ENCODE peak calls at places on chromosomes 5 and 9, in ten cellular contexts. S, L, Q, X, G, F, A, W, T and Z are unnamed samples.

GRCh38 chr9:36102742-36103495 is 33.6 kb upstream of the GLIPR2 start:
- DNase-seq in S (peak; percentile 80), L (peak; percentile 89), Q (peak; percentile 69), X (peak; percentile 56), G (peak; percentile 47), F (peak; percentile 73), A (peak; percentile 77), W (peak; percentile 79), T (peak; percentile 80), Z (peak; percentile 35)

GRCh38 chr5:54867310-54867944 is 118.0 kb downstream of the ESM1 start:
- DNase-seq in S (no peak), L (peak; percentile 84), Q (peak; percentile 83), X (no peak), G (no peak), F (peak; percentile 23), A (peak; percentile 32), W (peak; percentile 52), T (peak; percentile 74), Z (peak; percentile 59)

GRCh38 chr5:91306497-91306896 is 76.6 kb downstream of the ARRDC3 start:
- DNase-seq in S (no peak), L (no peak), Q (peak; percentile 16), X (no peak), G (no peak), F (no peak), A (no peak), W (no peak), T (peak; percentile 43), Z (no peak)

GRCh38 chr9:36407122-36407723 is 7.2 kb upstream of the RNF38 start:
- DNase-seq in S (no peak), L (peak; percentile 81), Q (peak; percentile 77), X (peak; percentile 16), G (peak; percentile 51), F (peak; percentile 52), A (peak; percentile 56), W (peak; percentile 54), T (peak; percentile 74), Z (peak; percentile 62)

GRCh38 chr9:137645211-137645610 is 26.4 kb downstream of the EHMT1 start:
- DNase-seq in S (no peak), L (no peak), Q (no peak), X (no peak), G (no peak), F (no peak), A (no peak), W (no peak), T (no peak), Z (no peak)

GRCh38 chr9:18365651-18366050 is 108.3 kb upstream of the ADAMTSL1 start:
- DNase-seq in S (no peak), L (no peak), Q (no peak), X (no peak), G (no peak), F (no peak), A (no peak), W (no peak), T (no peak), Z (no peak)

GRCh38 chr9:92963831-92964606 is 16.7 kb downstream of the FGD3 start:
- DNase-seq in S (peak; percentile 73), L (peak; percentile 48), Q (no peak), X (no peak), G (peak; percentile 5), F (no peak), A (no peak), W (peak; percentile 74), T (no peak), Z (no peak)

GRCh38 chr5:120375248-120375647 is 88.9 kb upstream of the PRR16 start:
- DNase-seq in S (no peak), L (no peak), Q (no peak), X (no peak), G (no peak), F (no peak), A (no peak), W (no peak), T (peak; percentile 56), Z (no peak)

GRCh38 chr9:69502671-69503301 is 169.4 kb downstream of the APBA1 start:
- DNase-seq in S (no peak), L (no peak), Q (peak; percentile 17), X (no peak), G (no peak), F (no peak), A (no peak), W (no peak), T (peak; percentile 25), Z (peak; percentile 51)

GRCh38 chr9:108056083-108056804 is 566.7 kb upstream of the KLF4 start:
- DNase-seq in S (no peak), L (no peak), Q (peak; percentile 39), X (no peak), G (no peak), F (no peak), A (no peak), W (no peak), T (peak; percentile 89), Z (no peak)

GRCh38 chr9:134751630-134752029 is 110.0 kb downstream of the COL5A1 start:
- DNase-seq in S (no peak), L (no peak), Q (no peak), X (no peak), G (no peak), F (no peak), A (no peak), W (no peak), T (no peak), Z (no peak)

GRCh38 chr9:78967557-78968212 is 604.1 kb upstream of the TLE4 start:
- DNase-seq in S (no peak), L (no peak), Q (no peak), X (no peak), G (no peak), F (no peak), A (no peak), W (no peak), T (no peak), Z (no peak)

GRCh38 chr5:140951636-140952035 is 14.6 kb upstream of the PCDHAC2 start:
- DNase-seq in S (no peak), L (no peak), Q (no peak), X (no peak), G (no peak), F (no peak), A (no peak), W (no peak), T (no peak), Z (no peak)

GRCh38 chr9:116895956-116896355 is 208.9 kb downstream of the TRIM32 start:
- DNase-seq in S (no peak), L (no peak), Q (no peak), X (no peak), G (no peak), F (no peak), A (no peak), W (no peak), T (no peak), Z (no peak)